ENCODE peak calls at places on chromosomes 12 and 14, in four cellular contexts. R is GM23248, N is T follicular helper cell, K is adrenal gland. I is an unnamed sample.
A peak's percentile ranks its signal among the peaks of the same experiment; 100 is the strongest.

GRCh38 chr12:121784460-121784859 is 9.0 kb downstream of the RHOF start:
- DNase-seq in N (no peak), R (peak; percentile 95), K (peak; percentile 76), I (no peak)

GRCh38 chr12:130983328-130984017 is 29.8 kb downstream of the ADGRD1 start:
- DNase-seq in N (no peak), R (peak; percentile 10), K (no peak), I (no peak)

GRCh38 chr12:45310627-45310968 is 94.7 kb downstream of the ANO6 start:
- DNase-seq in K (peak; percentile 29), R (no peak), N (no peak), I (no peak)

GRCh38 chr14:36068777-36069534 is 107.6 kb downstream of the PTCSC3 start:
- DNase-seq in K (no peak), R (peak; percentile 72), N (no peak), I (no peak)

GRCh38 chr12:80196419-80196818 is 97.1 kb downstream of the OTOGL start:
- DNase-seq in N (no peak), R (no peak), K (no peak), I (no peak)

GRCh38 chr12:11461433-11461832 is 66.1 kb upstream of the PRB2 start:
- DNase-seq in N (no peak), K (no peak), R (no peak), I (no peak)

GRCh38 chr12:55816876-55817351 is 610 bp downstream of the SARNP start:
- DNase-seq in K (no peak), R (peak; percentile 69), N (no peak), I (no peak)

GRCh38 chr12:49536526-49537195 is 2.2 kb upstream of the KCNH3 start:
- DNase-seq in N (no peak), K (no peak), R (no peak), I (no peak)

GRCh38 chr14:58430156-58430555 is 2.6 kb downstream of the KIAA0586 start:
- DNase-seq in N (no peak), K (no peak), R (peak; percentile 84), I (no peak)

GRCh38 chr12:54631988-54632728 is 2.5 kb downstream of the LACRT start:
- DNase-seq in N (no peak), K (no peak), R (no peak), I (no peak)

GRCh38 chr12:1539135-1539534 is 55.2 kb downstream of the FBXL14 start:
- DNase-seq in R (no peak), K (no peak), N (no peak), I (no peak)